ENCODE peak calls at places on chromosomes 6 and 20, in eight cellular contexts. I is HCT116; K is lower lobe of right lung; T is spleen; H is CD4-positive, alpha-beta T cell; U is substantia nigra; Y is PC-9; R is cardiac muscle cell. Q is an unnamed sample.

GRCh38 chr6:3433005-3433404 is 23.8 kb downstream of the SLC22A23 start:
- DNase-seq in I (no peak), K (no peak), T (no peak), H (no peak), U (no peak), Y (no peak), R (no peak), Q (no peak)

GRCh38 chr6:85865665-85866372 is 223.1 kb upstream of the SYNCRIP start:
- DNase-seq in I (peak), K (no peak), T (no peak), H (no peak), U (no peak), Y (peak), R (no peak), Q (no peak)

GRCh38 chr20:4873396-4873795 is 127.9 kb downstream of the SLC23A2 start:
- DNase-seq in I (no peak), K (no peak), T (peak), H (no peak), U (no peak), Y (no peak), R (no peak), Q (no peak)

GRCh38 chr6:129671442-129672344 is 38.3 kb downstream of the ARHGAP18 start:
- DNase-seq in I (no peak), K (peak), T (peak), H (peak), U (no peak), Y (no peak), R (no peak), Q (peak)

GRCh38 chr6:3260772-3261517 is 2.2 kb downstream of the PSMG4 start:
- DNase-seq in I (no peak), K (no peak), T (no peak), H (no peak), U (no peak), Y (no peak), R (no peak), Q (no peak)

GRCh38 chr6:89792881-89793280 is 26.7 kb downstream of the MDN1 start:
- DNase-seq in I (peak), K (no peak), T (no peak), H (no peak), U (no peak), Y (no peak), R (peak), Q (peak)

GRCh38 chr6:89794324-89794723 is 25.3 kb downstream of the MDN1 start:
- DNase-seq in I (no peak), K (no peak), T (no peak), H (no peak), U (no peak), Y (no peak), R (no peak), Q (peak)

GRCh38 chr6:87237804-87238203 is 82.4 kb downstream of the ZNF292 start:
- DNase-seq in I (peak), K (no peak), T (no peak), H (no peak), U (no peak), Y (no peak), R (no peak), Q (peak)

GRCh38 chr6:158411998-158412397 is 99.7 kb downstream of the TULP4 start:
- DNase-seq in I (peak), K (no peak), T (no peak), H (no peak), U (no peak), Y (peak), R (no peak), Q (no peak)

GRCh38 chr6:144259988-144260387 is 25.1 kb upstream of the UTRN start:
- DNase-seq in I (no peak), K (no peak), T (no peak), H (no peak), U (no peak), Y (no peak), R (no peak), Q (no peak)

GRCh38 chr20:33675127-33675954 is 1.1 kb upstream of the NECAB3 start:
- DNase-seq in I (no peak), K (no peak), T (no peak), H (no peak), U (no peak), Y (no peak), R (no peak), Q (no peak)

GRCh38 chr20:5745416-5745968 is 4.7 kb upstream of the SHLD1 start:
- DNase-seq in I (no peak), K (no peak), T (no peak), H (no peak), U (no peak), Y (no peak), R (no peak), Q (no peak)

GRCh38 chr6:26230336-26230735 is 134.7 kb upstream of the BTN3A2 start:
- DNase-seq in I (no peak), K (no peak), T (no peak), H (no peak), U (no peak), Y (no peak), R (no peak), Q (no peak)

GRCh38 chr6:6893701-6894100 is 214.1 kb upstream of the RREB1 start:
- DNase-seq in I (no peak), K (no peak), T (no peak), H (no peak), U (no peak), Y (peak), R (no peak), Q (no peak)

GRCh38 chr6:120876405-120876804 is 457.9 kb downstream of the TBC1D32 start:
- DNase-seq in I (no peak), K (no peak), T (no peak), H (no peak), U (no peak), Y (no peak), R (no peak), Q (no peak)

GRCh38 chr20:19750907-19751636 is 7.0 kb upstream of the RIN2 start:
- DNase-seq in I (no peak), K (no peak), T (no peak), H (no peak), U (no peak), Y (no peak), R (peak), Q (no peak)

DNA sequence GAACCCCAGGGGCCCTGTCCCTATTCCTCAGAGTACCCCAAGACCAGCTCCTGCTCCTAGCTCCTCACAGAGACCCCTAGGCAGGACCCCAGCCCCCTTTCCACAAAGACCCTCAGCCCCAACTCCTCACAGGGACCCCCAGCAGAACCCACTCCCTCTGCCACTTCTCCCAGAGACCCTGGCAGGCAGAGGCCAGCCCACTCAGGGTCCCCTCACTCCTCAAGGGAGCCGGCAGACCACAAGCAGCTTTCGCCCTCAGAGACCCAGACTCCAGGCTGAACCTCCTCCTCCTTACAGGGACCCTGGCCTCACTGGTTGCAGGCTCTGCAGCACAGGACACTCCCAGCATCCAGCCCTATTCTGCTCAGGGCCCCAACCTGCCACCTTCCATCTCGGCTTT is 575 bp downstream of the SLC44A4 start:
- DNase-seq in I (no peak), K (no peak), T (no peak), H (no peak), U (no peak), Y (no peak), R (no peak), Q (no peak)
- H3K27ac ChIP-seq in I (no peak), K (peak), T (no peak), H (no peak), U (no peak), Y (peak), R (no peak), Q (no peak)

GRCh38 chr20:48155231-48155630 is 369.9 kb upstream of the SULF2 start:
- DNase-seq in I (no peak), K (no peak), T (no peak), H (no peak), U (peak), Y (no peak), R (no peak), Q (no peak)
- H3K27ac ChIP-seq in I (no peak), K (no peak), T (no peak), H (no peak), U (no peak), Y (no peak), R (no peak), Q (no peak)

DNA sequence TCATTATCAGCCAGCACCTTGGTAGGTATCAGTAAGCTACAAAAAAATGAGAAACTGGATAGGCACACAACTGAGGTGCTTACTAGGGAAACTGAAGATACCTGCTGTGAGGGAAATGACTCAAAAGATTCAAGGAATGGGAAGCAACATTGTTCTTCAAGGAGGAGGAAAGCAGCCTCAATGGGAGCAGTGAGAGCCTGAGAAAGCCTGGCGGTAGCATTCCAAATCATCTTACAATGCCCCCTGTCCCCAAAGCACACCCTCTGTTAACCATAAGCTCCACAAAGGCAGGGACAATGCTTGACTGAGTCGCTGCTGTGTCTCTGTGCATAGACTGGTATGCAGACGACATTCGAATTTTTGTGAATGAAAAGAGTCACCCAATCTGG is 10.6 kb downstream of the PKHD1 start:
- DNase-seq in I (no peak), K (no peak), T (no peak), H (no peak), U (no peak), Y (no peak), R (no peak), Q (no peak)
- H3K27ac ChIP-seq in I (no peak), K (no peak), T (no peak), H (no peak), U (no peak), Y (no peak), R (no peak), Q (no peak)

GRCh38 chr6:36804549-36804948 is 34.7 kb downstream of the CPNE5 start:
- DNase-seq in I (no peak), K (no peak), T (no peak), H (no peak), U (no peak), Y (no peak), R (no peak), Q (no peak)

GRCh38 chr6:36807143-36807542 is 32.1 kb downstream of the CPNE5 start:
- DNase-seq in I (no peak), K (no peak), T (no peak), H (no peak), U (no peak), Y (no peak), R (no peak), Q (no peak)

GRCh38 chr6:36805107-36805797 is 34.0 kb downstream of the CPNE5 start:
- DNase-seq in I (no peak), K (no peak), T (no peak), H (no peak), U (no peak), Y (no peak), R (no peak), Q (no peak)

GRCh38 chr6:36807750-36808149 is 31.5 kb downstream of the CPNE5 start:
- DNase-seq in I (no peak), K (no peak), T (no peak), H (no peak), U (no peak), Y (no peak), R (no peak), Q (no peak)

DNA sequence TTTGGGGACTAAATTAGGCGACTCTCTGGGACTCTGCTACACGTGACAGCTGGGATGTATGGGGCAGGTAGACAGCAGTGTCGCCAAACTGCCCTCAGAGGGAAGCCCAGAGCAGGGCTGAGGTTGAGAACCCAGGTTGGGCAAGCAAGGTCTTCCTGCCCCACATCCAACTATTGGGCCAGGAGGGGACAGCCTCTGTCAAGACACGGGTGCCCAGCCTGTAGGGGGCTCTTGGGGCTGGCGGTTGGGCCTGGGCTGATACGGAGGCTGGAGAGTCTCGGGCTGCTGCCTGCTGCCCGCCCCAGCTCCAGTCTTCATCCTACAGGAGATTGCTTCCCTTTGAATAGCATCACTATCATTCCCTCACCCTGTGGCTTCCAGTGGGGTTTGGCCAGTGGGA is 33.3 kb downstream of the CPNE5 start:
- DNase-seq in I (no peak), K (no peak), T (no peak), H (no peak), U (no peak), Y (no peak), R (no peak), Q (no peak)
- H3K27ac ChIP-seq in I (no peak), K (no peak), T (no peak), H (no peak), U (no peak), Y (no peak), R (no peak), Q (no peak)

GRCh38 chr20:54112221-54112884 is 42.0 kb upstream of the BCAS1 start:
- DNase-seq in I (no peak), K (peak), T (no peak), H (no peak), U (no peak), Y (peak), R (no peak), Q (no peak)
- H3K27ac ChIP-seq in I (no peak), K (no peak), T (no peak), H (no peak), U (no peak), Y (peak), R (no peak), Q (no peak)

DNA sequence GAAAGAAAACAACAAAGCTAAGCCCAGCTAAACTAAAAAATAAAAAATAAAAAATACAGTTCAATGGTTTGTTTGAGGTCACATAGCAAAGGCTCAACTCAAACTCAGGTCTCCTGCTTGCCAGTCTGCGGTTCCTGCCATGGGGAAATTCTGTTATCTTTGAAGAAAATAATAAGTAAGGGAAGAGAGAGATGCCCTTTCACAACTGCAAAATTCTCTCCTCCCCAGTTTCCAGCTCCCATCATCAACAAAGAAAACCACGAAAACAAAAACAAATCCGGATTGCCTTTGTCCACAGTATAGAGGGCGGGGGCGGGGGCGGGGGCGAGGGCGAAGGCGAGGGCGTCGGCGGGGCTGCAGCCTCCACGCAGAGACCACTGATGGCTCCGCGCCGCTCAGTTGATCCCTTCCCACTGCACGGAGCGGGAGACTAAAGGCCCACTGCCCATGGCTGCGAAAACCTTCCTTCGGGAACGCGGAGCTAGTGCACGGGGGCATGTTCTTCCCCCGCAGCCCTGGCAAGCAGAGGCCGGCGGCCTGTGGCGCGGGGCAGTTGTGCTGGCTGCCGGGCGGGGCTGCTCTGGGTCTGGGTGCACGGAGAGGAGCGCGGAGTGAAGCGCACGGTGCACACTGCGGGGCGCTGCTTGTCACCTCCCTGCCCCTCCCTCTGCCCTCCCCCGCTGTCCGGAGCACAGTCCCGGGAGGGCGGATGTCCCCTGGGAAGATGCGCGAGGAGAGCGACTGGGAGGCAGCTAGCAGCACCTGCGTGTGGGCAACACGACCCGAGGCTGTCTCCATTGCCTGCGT is 54.2 kb upstream of the TPD52L1 start:
- DNase-seq in I (peak), K (peak), T (peak), H (no peak), U (peak), Y (peak), R (peak), Q (no peak)
- H3K27ac ChIP-seq in I (no peak), K (no peak), T (no peak), H (no peak), U (peak), Y (no peak), R (no peak), Q (no peak)

GRCh38 chr20:63033635-63034510 is 27.1 kb upstream of the BHLHE23 start:
- DNase-seq in I (no peak), K (no peak), T (peak), H (no peak), U (no peak), Y (no peak), R (no peak), Q (no peak)
- H3K27ac ChIP-seq in I (no peak), K (no peak), T (no peak), H (no peak), U (no peak), Y (no peak), R (no peak), Q (no peak)

Q was measured in CD4-positive, alpha-beta memory T cell.